ENCODE peak calls at places on chromosome 1, in six cellular contexts. M is cardiac muscle cell; F is CD8-positive, alpha-beta memory T cell; J is prostate gland; U is adrenal gland; S is heart right ventricle. C is an unnamed sample. For H3K27me3 and H3K36me3, the result is how much of the 10 kb centered on the place peaks cover.

GRCh38 chr1:243841507-243841906 is 8.5 kb downstream of the AKT3 start:
- DNase-seq in M (no peak), F (no peak), J (no peak), U (no peak), S (no peak), C (no peak)

GRCh38 chr1:231315887-231316286 is 21.8 kb downstream of the EXOC8 start:
- DNase-seq in M (peak), F (peak), J (no peak), U (peak), S (peak), C (no peak)

GRCh38 chr1:17640975-17641374 is 101.5 kb downstream of the ARHGEF10L start:
- DNase-seq in M (no peak), F (no peak), J (no peak), U (no peak), S (no peak), C (no peak)

GRCh38 chr1:112694363-112694929 is 12.5 kb downstream of the RHOC start:
- DNase-seq in M (no peak), F (no peak), J (no peak), U (no peak), S (no peak), C (no peak)

GRCh38 chr1:6008084-6008415 is 15.8 kb upstream of the NPHP4 start:
- DNase-seq in M (no peak), F (no peak), J (no peak), U (peak), S (no peak), C (no peak)

GRCh38 chr1:91754348-91754747 is 131.6 kb downstream of the TGFBR3 start:
- DNase-seq in M (no peak), F (no peak), J (no peak), U (no peak), S (no peak), C (no peak)

GRCh38 chr1:67060811-67061218 is 6.9 kb upstream of the SLC35D1 start:
- DNase-seq in M (no peak), F (no peak), J (no peak), U (peak), S (no peak), C (no peak)

GRCh38 chr1:26771643-26772321 is 16.0 kb upstream of the PIGV start:
- DNase-seq in M (no peak), F (no peak), J (no peak), U (peak), S (no peak), C (no peak)

GRCh38 chr1:54442185-54442584 is 36.0 kb upstream of the SSBP3 start:
- DNase-seq in M (no peak), F (no peak), J (no peak), U (no peak), S (no peak), C (no peak)

GRCh38 chr1:193201021-193201420 is 14.6 kb upstream of the B3GALT2 start:
- DNase-seq in M (no peak), F (no peak), J (no peak), U (no peak), S (no peak), C (no peak)

GRCh38 chr1:5664906-5665875 is 327.0 kb downstream of the NPHP4 start:
- DNase-seq in M (no peak), F (no peak), J (no peak), U (no peak), S (no peak), C (no peak)

GRCh38 chr1:24735619-24736375 is 9.4 kb upstream of the CLIC4 start:
- DNase-seq in M (no peak), F (no peak), J (peak), U (peak), S (peak), C (no peak)

GRCh38 chr1:160139840-160140239 is 11.6 kb upstream of the ATP1A4 start:
- DNase-seq in M (no peak), F (no peak), J (no peak), U (no peak), S (no peak), C (no peak)

GRCh38 chr1:65317866-65318653 is 8.7 kb downstream of the DNAJC6 start:
- DNase-seq in M (no peak), F (no peak), J (no peak), U (no peak), S (no peak), C (no peak)

GRCh38 chr1:200367841-200368534 is 41.8 kb downstream of the ZNF281 start:
- DNase-seq in M (no peak), F (no peak), J (no peak), U (no peak), S (no peak), C (no peak)

GRCh38 chr1:41823453-41823852 is 95.3 kb downstream of the HIVEP3 start:
- DNase-seq in M (peak), F (no peak), J (no peak), U (peak), S (peak), C (no peak)

GRCh38 chr1:110038271-110038670 is 3.8 kb downstream of the STRIP1 start:
- DNase-seq in M (no peak), F (no peak), J (no peak), U (no peak), S (no peak), C (no peak)

GRCh38 chr1:56525463-56526155 is 53.8 kb downstream of the PLPP3 start:
- DNase-seq in M (no peak), F (no peak), J (no peak), U (peak), S (no peak), C (no peak)

GRCh38 chr1:216173315-216173714 is 249.9 kb downstream of the USH2A start:
- DNase-seq in M (no peak), F (no peak), J (no peak), U (no peak), S (no peak), C (no peak)

GRCh38 chr1:169115891-169116585 is 9.5 kb downstream of the ATP1B1 start:
- DNase-seq in M (peak), F (no peak), J (peak), U (peak), S (peak), C (no peak)

GRCh38 chr1:25796807-25797458 is 3.1 kb upstream of the SELENON start:
- DNase-seq in M (peak), F (peak), J (peak), U (peak), S (peak), C (no peak)

GRCh38 chr1:201176931-201177330 is 13.7 kb upstream of the IGFN1 start:
- DNase-seq in M (no peak), F (no peak), J (no peak), U (no peak), S (no peak), C (no peak)

GRCh38 chr1:172640146-172640545 is 18.8 kb upstream of the FASLG start:
- DNase-seq in M (no peak), F (no peak), J (no peak), U (no peak), S (no peak), C (no peak)

GRCh38 chr1:146036990-146037646 is 15.6 kb upstream of the HJV start:
- DNase-seq in M (peak), F (peak), J (peak), U (peak), S (peak), C (peak)

GRCh38 chr1:145730900-145731299 is 11.6 kb downstream of the CD160 start:
- DNase-seq in M (no peak), F (no peak), J (no peak), U (no peak), S (no peak), C (no peak)

GRCh38 chr1:93502561-93502960 is 54.6 kb downstream of the FNBP1L start:
- DNase-seq in M (no peak), F (no peak), J (no peak), U (no peak), S (no peak), C (no peak)

GRCh38 chr1:116020668-116021272 is 44.5 kb downstream of the SLC22A15 start:
- DNase-seq in M (peak), F (peak), J (peak), U (peak), S (peak), C (no peak)

GRCh38 chr1:70034403-70034802 is 171.0 kb downstream of the LRRC40 start:
- DNase-seq in M (peak), F (no peak), J (no peak), U (no peak), S (no peak), C (no peak)

GRCh38 chr1:225280563-225280962 is 147.3 kb downstream of the LBR start:
- DNase-seq in M (no peak), F (no peak), J (no peak), U (no peak), S (no peak), C (no peak)

GRCh38 chr1:114034561-114035303 is 55.5 kb downstream of the OLFML3 start:
- DNase-seq in M (no peak), F (no peak), J (no peak), U (no peak), S (no peak), C (no peak)

GRCh38 chr1:205275133-205275532 is 46.4 kb downstream of the NUAK2 start:
- DNase-seq in M (no peak), F (no peak), J (peak), U (no peak), S (no peak), C (no peak)

GRCh38 chr1:20511518-20512428 is 3.8 kb upstream of the MUL1 start:
- DNase-seq in M (no peak), F (no peak), J (no peak), U (no peak), S (no peak), C (no peak)

GRCh38 chr1:222325506-222325905 is 222.4 kb downstream of the HHIPL2 start:
- DNase-seq in M (no peak), F (no peak), J (no peak), U (no peak), S (no peak), C (no peak)

GRCh38 chr1:153663211-153663610 is 4.7 kb downstream of the SNAPIN start:
- DNase-seq in M (no peak), F (no peak), J (no peak), U (peak), S (no peak), C (no peak)

GRCh38 chr1:41353744-41354143 is 7.5 kb upstream of the FOXO6 start:
- DNase-seq in M (no peak), F (no peak), J (no peak), U (no peak), S (no peak), C (no peak)

GRCh38 chr1:83583351-83584014 is 415.4 kb downstream of the TTLL7 start:
- DNase-seq in M (no peak), F (no peak), J (no peak), U (no peak), S (no peak), C (no peak)

DNA sequence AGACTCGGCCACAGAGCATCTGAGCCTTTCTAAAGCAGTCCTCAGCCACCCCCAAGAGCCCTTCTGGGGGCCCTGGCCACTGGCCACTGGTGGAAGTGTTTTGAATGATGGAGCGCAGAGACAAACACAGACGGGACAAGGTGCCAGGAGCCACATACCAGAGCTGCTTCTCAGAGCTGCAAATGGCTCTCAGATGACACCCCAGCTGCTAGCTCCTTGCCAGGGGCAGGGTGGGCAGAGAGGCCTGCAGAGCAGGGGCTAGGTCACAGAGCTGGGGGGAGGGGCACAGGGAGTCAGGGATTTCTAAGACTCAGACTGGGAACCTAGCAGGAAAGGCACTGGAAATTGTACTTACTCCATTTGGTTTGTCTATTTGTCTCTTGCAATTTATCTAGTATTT is 30.4 kb downstream of the KCNN3 start:
- DNase-seq in M (peak), F (no peak), J (no peak), U (no peak), S (no peak), C (no peak)
- H3K27me3 ChIP-seq in M (under half), F (under half), J (under half), U (under half), S (under half), C (under half)

GRCh38 chr1:62364726-62365125 is 45.5 kb upstream of the KANK4 start:
- DNase-seq in M (no peak), F (no peak), J (no peak), U (no peak), S (no peak), C (no peak)

GRCh38 chr1:62361426-62361825 is 42.2 kb upstream of the KANK4 start:
- DNase-seq in M (no peak), F (no peak), J (peak), U (no peak), S (no peak), C (no peak)

GRCh38 chr1:62358974-62359373 is 39.7 kb upstream of the KANK4 start:
- DNase-seq in M (no peak), F (no peak), J (peak), U (no peak), S (no peak), C (no peak)

GRCh38 chr1:62362061-62362951 is 43.1 kb upstream of the KANK4 start:
- DNase-seq in M (no peak), F (no peak), J (no peak), U (no peak), S (no peak), C (no peak)

DNA sequence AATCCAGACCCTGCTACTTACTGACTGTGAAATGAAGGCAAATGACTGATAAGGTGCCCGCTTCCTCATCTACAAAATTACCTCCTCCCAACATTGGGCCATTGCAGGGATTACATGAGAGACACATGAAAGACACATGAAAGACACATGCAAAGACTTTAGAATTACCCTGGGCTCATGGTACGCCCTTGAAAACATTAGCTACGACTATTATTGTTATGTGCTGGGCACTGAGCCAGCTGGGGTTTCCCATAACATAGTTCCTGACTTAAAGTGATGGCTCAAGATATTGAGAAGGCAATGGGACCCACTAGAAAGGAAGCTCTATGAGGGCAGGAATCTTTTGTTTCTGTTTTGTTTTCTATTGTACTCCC is 43.7 kb upstream of the KANK4 start:
- DNase-seq in M (no peak), F (no peak), J (no peak), U (no peak), S (no peak), C (no peak)
- H3K36me3 ChIP-seq in M (under half), F (under half), J (under half), U (under half), S (under half), C (under half)

GRCh38 chr1:46478721-46479485 is 10.7 kb upstream of the DMBX1 start:
- DNase-seq in M (no peak), F (no peak), J (no peak), U (no peak), S (no peak), C (no peak)
- H3K27me3 ChIP-seq in M (under half), F (under half), J (under half), U (under half), S (half or more), C (under half)

GRCh38 chr1:953524-954320 is 5.3 kb downstream of the NOC2L start:
- DNase-seq in M (no peak), F (no peak), J (no peak), U (no peak), S (no peak), C (no peak)
- H3K36me3 ChIP-seq in M (under half), F (half or more), J (under half), U (half or more), S (under half), C (half or more)